ENCODE peak calls at places on chromosomes 16 and 17, in eight cellular contexts. One of them, this sample, is unnamed.

GRCh38 chr16:47873434-47873833 is 282.4 kb downstream of the ABCC12 start:
- DNase-seq in testis: no peak
- DNase-seq in tibial nerve: no peak
- DNase-seq in stomach: no peak
- DNase-seq in adrenal gland: no peak
- DNase-seq in transverse colon: no peak
- DNase-seq in IMR-90: no peak
- DNase-seq in uterus: no peak
- DNase-seq in this sample: no peak

GRCh38 chr17:56884483-56885144 is 29.2 kb downstream of the TRIM25 start:
- DNase-seq in testis: no peak
- DNase-seq in tibial nerve: no peak
- DNase-seq in stomach: no peak
- DNase-seq in adrenal gland: no peak
- DNase-seq in transverse colon: no peak
- DNase-seq in IMR-90: no peak
- DNase-seq in uterus: no peak
- DNase-seq in this sample: no peak

GRCh38 chr17:29585080-29585751 is 4.2 kb downstream of the GIT1 start:
- DNase-seq in testis: no peak
- DNase-seq in tibial nerve: no peak
- DNase-seq in stomach: no peak
- DNase-seq in adrenal gland: peak; percentile 23
- DNase-seq in transverse colon: no peak
- DNase-seq in IMR-90: no peak
- DNase-seq in uterus: peak; percentile 16
- DNase-seq in this sample: peak; percentile 45

GRCh38 chr17:64739316-64740058 is 77.4 kb upstream of the SMURF2 start:
- DNase-seq in testis: no peak
- DNase-seq in tibial nerve: no peak
- DNase-seq in stomach: no peak
- DNase-seq in adrenal gland: no peak
- DNase-seq in transverse colon: no peak
- DNase-seq in IMR-90: peak; percentile 84
- DNase-seq in uterus: no peak
- DNase-seq in this sample: no peak

GRCh38 chr17:78474631-78475146 is 96.2 kb downstream of the PGS1 start:
- DNase-seq in testis: no peak
- DNase-seq in tibial nerve: no peak
- DNase-seq in stomach: peak; percentile 28
- DNase-seq in adrenal gland: no peak
- DNase-seq in transverse colon: peak; percentile 58
- DNase-seq in IMR-90: no peak
- DNase-seq in uterus: no peak
- DNase-seq in this sample: no peak

GRCh38 chr17:40103082-40103741 is 2.8 kb upstream of the NR1D1 start:
- DNase-seq in testis: no peak
- DNase-seq in tibial nerve: no peak
- DNase-seq in stomach: no peak
- DNase-seq in adrenal gland: no peak
- DNase-seq in transverse colon: no peak
- DNase-seq in IMR-90: no peak
- DNase-seq in uterus: peak; percentile 46
- DNase-seq in this sample: no peak

GRCh38 chr17:4548721-4549531 is 6.3 kb downstream of the MYBBP1A start:
- DNase-seq in testis: no peak
- DNase-seq in tibial nerve: no peak
- DNase-seq in stomach: no peak
- DNase-seq in adrenal gland: no peak
- DNase-seq in transverse colon: no peak
- DNase-seq in IMR-90: peak; percentile 18
- DNase-seq in uterus: no peak
- DNase-seq in this sample: peak; percentile 38

GRCh38 chr17:48231995-48232729 is 124.6 kb downstream of the SNX11 start:
- DNase-seq in testis: no peak
- DNase-seq in tibial nerve: no peak
- DNase-seq in stomach: no peak
- DNase-seq in adrenal gland: no peak
- DNase-seq in transverse colon: no peak
- DNase-seq in IMR-90: no peak
- DNase-seq in uterus: no peak
- DNase-seq in this sample: no peak

DNA sequence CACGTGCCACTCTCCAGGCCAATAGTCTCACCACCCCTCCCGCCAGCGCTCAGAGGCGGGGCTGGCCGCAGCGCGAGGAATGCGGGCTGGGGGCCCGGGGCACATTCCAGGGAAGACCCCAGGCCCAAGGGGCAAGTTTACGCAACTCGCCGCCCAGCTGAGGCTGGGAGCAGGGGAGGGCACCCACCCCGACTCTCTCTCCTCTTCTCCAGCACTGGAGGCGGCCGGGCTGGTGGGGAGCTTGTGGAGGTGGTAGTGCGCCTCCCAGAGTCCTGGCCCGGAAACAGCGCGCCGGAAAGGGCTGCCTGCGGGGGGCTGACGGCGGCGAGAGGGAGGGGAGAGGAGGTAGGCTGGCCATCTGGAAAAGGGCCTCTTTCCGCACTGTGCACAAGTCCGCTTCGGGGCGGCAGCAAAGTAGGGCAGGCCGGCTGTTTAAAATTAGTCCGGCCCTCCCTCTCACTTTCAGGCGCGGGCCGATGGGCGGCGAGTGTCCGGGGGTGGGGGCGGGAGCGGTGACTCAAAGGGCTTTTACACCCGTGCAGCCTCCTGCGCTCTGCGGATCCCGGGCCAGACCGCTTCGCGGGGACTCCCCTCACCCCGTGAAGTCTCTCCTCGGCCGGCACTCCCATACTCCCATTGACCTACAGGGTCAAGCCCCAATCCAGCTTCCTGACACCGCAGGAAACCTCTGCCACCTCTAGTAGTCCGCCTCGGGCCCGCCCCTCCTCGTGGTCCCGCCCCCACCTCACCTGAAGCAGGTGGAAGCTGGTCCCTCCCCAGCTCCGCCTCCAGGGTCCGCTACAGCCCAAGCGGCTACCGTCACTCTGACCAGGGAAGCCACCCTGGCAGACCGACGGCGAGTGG is 968 bp downstream of the FHOD1 start:
- DNase-seq in testis: peak; percentile 87
- DNase-seq in tibial nerve: no peak
- DNase-seq in stomach: peak; percentile 95
- DNase-seq in adrenal gland: peak; percentile 83
- DNase-seq in transverse colon: peak; percentile 94
- DNase-seq in IMR-90: peak; percentile 85
- DNase-seq in uterus: peak; percentile 77
- DNase-seq in this sample: peak; percentile 76
- TF ChIP-seq POLR2A in testis: no peak
- TF ChIP-seq POLR2A in tibial nerve: peak; percentile 39
- TF ChIP-seq POLR2A in stomach: no peak
- TF ChIP-seq POLR2A in adrenal gland: peak; percentile 47
- TF ChIP-seq POLR2A in transverse colon: no peak
- TF ChIP-seq POLR2A in IMR-90: peak; percentile 39
- TF ChIP-seq POLR2A in uterus: no peak
- TF ChIP-seq POLR2A in this sample: no peak

GRCh38 chr16:70738083-70738977 is 52.5 kb upstream of the MTSS2 start:
- DNase-seq in testis: no peak
- DNase-seq in tibial nerve: no peak
- DNase-seq in stomach: peak; percentile 43
- DNase-seq in adrenal gland: peak; percentile 88
- DNase-seq in transverse colon: peak; percentile 56
- DNase-seq in IMR-90: peak; percentile 93
- DNase-seq in uterus: peak; percentile 71
- DNase-seq in this sample: peak; percentile 89

GRCh38 chr16:70734522-70734921 is 48.7 kb upstream of the MTSS2 start:
- DNase-seq in testis: no peak
- DNase-seq in tibial nerve: no peak
- DNase-seq in stomach: no peak
- DNase-seq in adrenal gland: no peak
- DNase-seq in transverse colon: no peak
- DNase-seq in IMR-90: no peak
- DNase-seq in uterus: no peak
- DNase-seq in this sample: no peak

GRCh38 chr16:70736454-70737376 is 50.9 kb upstream of the MTSS2 start:
- DNase-seq in testis: no peak
- DNase-seq in tibial nerve: no peak
- DNase-seq in stomach: no peak
- DNase-seq in adrenal gland: no peak
- DNase-seq in transverse colon: no peak
- DNase-seq in IMR-90: peak; percentile 34
- DNase-seq in uterus: no peak
- DNase-seq in this sample: no peak

GRCh38 chr16:70737377-70738082 is 51.7 kb upstream of the MTSS2 start:
- DNase-seq in testis: no peak
- DNase-seq in tibial nerve: peak; percentile 46
- DNase-seq in stomach: peak; percentile 55
- DNase-seq in adrenal gland: peak; percentile 73
- DNase-seq in transverse colon: peak; percentile 77
- DNase-seq in IMR-90: peak; percentile 99
- DNase-seq in uterus: peak; percentile 71
- DNase-seq in this sample: peak; percentile 86

DNA sequence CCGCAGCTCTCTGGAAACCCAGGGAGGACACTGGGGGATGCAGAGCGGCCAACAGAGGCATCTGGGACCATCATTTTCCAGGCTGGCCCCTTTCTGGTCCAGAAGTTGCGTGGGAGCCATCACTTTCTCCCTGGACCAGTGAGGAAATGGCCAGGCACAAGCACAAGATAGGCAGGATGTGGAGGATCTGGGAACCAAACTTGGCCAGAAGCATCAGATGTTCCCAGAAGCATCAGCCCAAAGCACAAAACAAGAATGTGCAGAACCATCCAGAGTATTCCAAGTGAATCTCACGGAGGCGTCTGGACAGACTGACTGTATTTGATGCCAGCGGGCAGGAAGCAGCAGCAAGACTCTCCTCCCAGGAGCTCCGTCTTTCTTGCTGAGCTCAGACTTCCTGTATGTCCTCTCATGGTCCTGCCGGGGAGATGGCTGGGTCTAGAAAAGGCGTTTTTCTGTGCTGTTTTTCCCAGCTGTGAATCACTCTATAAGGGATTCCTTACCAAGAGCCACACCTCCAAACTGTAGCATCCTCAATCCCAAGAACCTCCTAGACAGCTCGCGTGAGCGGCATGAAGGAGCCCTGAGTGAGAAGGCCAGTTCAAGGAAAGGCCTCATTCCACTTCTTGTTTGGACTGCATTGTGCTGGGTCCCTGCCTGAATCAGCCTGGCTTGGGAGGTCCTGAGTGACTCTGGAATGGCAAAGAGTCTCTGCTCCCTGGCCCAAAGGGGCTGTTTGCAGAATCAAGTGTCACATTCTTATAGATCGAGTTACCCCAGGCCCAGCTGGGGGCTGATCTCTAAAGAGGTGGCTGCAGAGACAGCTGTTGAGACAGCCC is 49.5 kb upstream of the MTSS2 start:
- DNase-seq in testis: peak; percentile 63
- DNase-seq in tibial nerve: no peak
- DNase-seq in stomach: no peak
- DNase-seq in adrenal gland: no peak
- DNase-seq in transverse colon: no peak
- DNase-seq in IMR-90: peak; percentile 90
- DNase-seq in uterus: peak; percentile 76
- DNase-seq in this sample: no peak
- H3K27ac ChIP-seq in testis: peak overlapping the region; percentile 60
- H3K27ac ChIP-seq in tibial nerve: no peak overlapping the region
- H3K27ac ChIP-seq in stomach: peak overlapping the region; percentile 80
- H3K27ac ChIP-seq in adrenal gland: peak overlapping the region; percentile 91
- H3K27ac ChIP-seq in transverse colon: peak overlapping the region; percentile 87
- H3K27ac ChIP-seq in IMR-90: peak overlapping the region; percentile 79
- H3K27ac ChIP-seq in uterus: peak overlapping the region; percentile 83
- H3K27ac ChIP-seq in this sample: peak overlapping the region; percentile 7

GRCh38 chr16:67841198-67841815 is 813 bp upstream of the THAP11 start:
- DNase-seq in testis: no peak
- DNase-seq in tibial nerve: no peak
- DNase-seq in stomach: no peak
- DNase-seq in adrenal gland: no peak
- DNase-seq in transverse colon: no peak
- DNase-seq in IMR-90: no peak
- DNase-seq in uterus: no peak
- DNase-seq in this sample: no peak

GRCh38 chr16:67844441-67844840 is 2.3 kb upstream of the NUTF2 start:
- DNase-seq in testis: no peak
- DNase-seq in tibial nerve: no peak
- DNase-seq in stomach: no peak
- DNase-seq in adrenal gland: no peak
- DNase-seq in transverse colon: no peak
- DNase-seq in IMR-90: peak; percentile 51
- DNase-seq in uterus: no peak
- DNase-seq in this sample: no peak

GRCh38 chr16:67842509-67843342 is 606 bp downstream of the THAP11 start:
- DNase-seq in testis: peak; percentile 62
- DNase-seq in tibial nerve: no peak
- DNase-seq in stomach: peak; percentile 49
- DNase-seq in adrenal gland: peak; percentile 54
- DNase-seq in transverse colon: peak; percentile 60
- DNase-seq in IMR-90: peak; percentile 46
- DNase-seq in uterus: no peak
- DNase-seq in this sample: peak; percentile 42

GRCh38 chr16:67841816-67842508 is at the start of gene THAP11:
- DNase-seq in testis: peak; percentile 97
- DNase-seq in tibial nerve: peak; percentile 86
- DNase-seq in stomach: peak; percentile 96
- DNase-seq in adrenal gland: peak; percentile 93
- DNase-seq in transverse colon: peak; percentile 96
- DNase-seq in IMR-90: peak; percentile 92
- DNase-seq in uterus: peak; percentile 96
- DNase-seq in this sample: peak; percentile 93

DNA sequence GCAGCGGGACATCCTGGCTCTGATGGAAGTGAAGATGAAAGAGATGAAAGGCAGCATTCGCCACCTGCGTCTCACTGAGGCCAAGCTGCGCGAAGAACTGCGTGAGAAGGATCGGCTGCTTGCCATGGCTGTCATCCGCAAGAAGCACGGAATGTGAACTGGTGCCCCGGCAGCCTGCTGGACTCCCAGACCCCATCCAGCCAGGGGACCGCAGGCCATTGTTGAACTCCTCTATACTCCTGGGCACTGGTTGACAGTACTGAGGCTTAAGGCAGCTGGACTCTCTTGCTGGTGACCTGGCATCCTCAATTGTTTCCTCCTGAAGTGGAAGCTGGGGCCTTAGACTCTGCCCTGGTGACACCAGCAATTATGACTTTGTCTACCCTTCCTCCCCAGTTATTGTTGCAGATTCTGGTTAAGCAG is 1.2 kb downstream of the THAP11 start:
- DNase-seq in testis: no peak
- DNase-seq in tibial nerve: no peak
- DNase-seq in stomach: no peak
- DNase-seq in adrenal gland: no peak
- DNase-seq in transverse colon: no peak
- DNase-seq in IMR-90: peak; percentile 68
- DNase-seq in uterus: no peak
- DNase-seq in this sample: no peak
- TF ChIP-seq POLR2A in testis: no peak
- TF ChIP-seq POLR2A in tibial nerve: no peak
- TF ChIP-seq POLR2A in stomach: no peak
- TF ChIP-seq POLR2A in adrenal gland: no peak
- TF ChIP-seq POLR2A in transverse colon: no peak
- TF ChIP-seq POLR2A in IMR-90: no peak
- TF ChIP-seq POLR2A in uterus: no peak
- TF ChIP-seq POLR2A in this sample: no peak

DNA sequence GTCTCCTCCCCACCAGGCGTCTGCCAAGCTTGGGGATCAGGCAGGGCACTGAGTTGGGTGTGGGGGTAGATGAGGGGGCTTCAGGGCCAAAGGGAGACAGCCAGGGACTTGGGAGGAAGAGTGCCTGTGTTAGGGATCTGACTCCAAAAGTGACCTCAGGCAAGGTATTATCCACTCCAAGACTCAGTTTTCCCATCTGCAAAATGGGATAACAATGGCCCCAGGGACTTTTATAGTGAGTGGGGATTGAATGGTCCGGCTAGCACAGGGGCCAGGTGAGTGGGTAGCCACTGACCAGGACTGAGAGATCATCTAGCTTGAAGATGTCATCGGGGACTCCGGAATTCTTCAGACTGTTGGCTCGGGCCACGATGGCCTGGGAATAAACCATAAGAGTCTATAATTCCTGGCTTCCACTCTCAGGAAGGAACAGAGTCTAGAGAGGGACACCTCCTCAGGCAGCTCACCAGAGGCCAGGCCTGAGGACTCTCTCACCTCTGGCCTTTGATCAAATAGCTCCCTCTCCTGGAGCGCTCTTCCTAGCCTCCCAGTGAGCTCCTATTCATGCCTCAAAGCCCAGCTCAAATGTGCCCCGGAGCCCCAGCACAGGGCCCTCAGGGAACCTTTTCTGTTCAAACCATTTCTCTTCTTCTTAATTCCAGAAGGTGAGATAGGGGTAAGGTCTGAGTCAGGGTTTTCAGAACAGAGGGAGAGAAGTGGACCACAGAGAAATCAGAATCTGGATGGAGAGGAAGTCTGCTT is 3.5 kb downstream of the FLII start:
- DNase-seq in testis: no peak
- DNase-seq in tibial nerve: no peak
- DNase-seq in stomach: no peak
- DNase-seq in adrenal gland: no peak
- DNase-seq in transverse colon: no peak
- DNase-seq in IMR-90: no peak
- DNase-seq in uterus: no peak
- DNase-seq in this sample: no peak
- H3K27ac ChIP-seq in testis: no peak overlapping the region
- H3K27ac ChIP-seq in tibial nerve: no peak overlapping the region
- H3K27ac ChIP-seq in stomach: no peak overlapping the region
- H3K27ac ChIP-seq in adrenal gland: no peak overlapping the region
- H3K27ac ChIP-seq in transverse colon: no peak overlapping the region
- H3K27ac ChIP-seq in IMR-90: no peak overlapping the region
- H3K27ac ChIP-seq in uterus: no peak overlapping the region
- H3K27ac ChIP-seq in this sample: no peak overlapping the region

This sample was measured in right lobe of liver.